ENCODE peak calls at places on chromosomes 7 and 10, in seven cellular contexts. One of them, this sample, is unnamed.

GRCh38 chr10:14063531-14064317 is 267.0 kb downstream of the FRMD4A start:
- DNase-seq in lower leg skin: peak; percentile 33
- DNase-seq in endothelial cell: no peak
- DNase-seq in foreskin fibroblast: peak; percentile 84
- DNase-seq in thoracic aorta: no peak
- DNase-seq in RWPE1: no peak
- DNase-seq in choroid plexus epithelial cell: peak; percentile 89
- DNase-seq in this sample: no peak

GRCh38 chr10:95035343-95036283 is 33.7 kb downstream of the CYP2C8 start:
- DNase-seq in foreskin fibroblast: no peak
- DNase-seq in choroid plexus epithelial cell: no peak
- DNase-seq in RWPE1: no peak
- DNase-seq in lower leg skin: no peak
- DNase-seq in endothelial cell: no peak
- DNase-seq in thoracic aorta: no peak
- DNase-seq in this sample: no peak

GRCh38 chr10:104260775-104261115 is 6.1 kb downstream of the GSTO1 start:
- DNase-seq in choroid plexus epithelial cell: peak; percentile 80
- DNase-seq in thoracic aorta: no peak
- DNase-seq in lower leg skin: no peak
- DNase-seq in RWPE1: peak; percentile 74
- DNase-seq in endothelial cell: no peak
- DNase-seq in foreskin fibroblast: peak; percentile 76
- DNase-seq in this sample: no peak

GRCh38 chr10:69337312-69338132 is 59.2 kb downstream of the HK1 start:
- DNase-seq in choroid plexus epithelial cell: peak; percentile 98
- DNase-seq in RWPE1: peak; percentile 96
- DNase-seq in foreskin fibroblast: peak; percentile 90
- DNase-seq in endothelial cell: no peak
- DNase-seq in lower leg skin: peak; percentile 72
- DNase-seq in thoracic aorta: no peak
- DNase-seq in this sample: no peak

GRCh38 chr7:44288811-44289340 is 36.5 kb downstream of the CAMK2B start:
- DNase-seq in endothelial cell: no peak
- DNase-seq in thoracic aorta: no peak
- DNase-seq in choroid plexus epithelial cell: no peak
- DNase-seq in lower leg skin: no peak
- DNase-seq in foreskin fibroblast: no peak
- DNase-seq in RWPE1: no peak
- DNase-seq in this sample: peak; percentile 29

GRCh38 chr10:13536674-13537366 is 8.0 kb upstream of the BEND7 start:
- DNase-seq in lower leg skin: no peak
- DNase-seq in choroid plexus epithelial cell: peak; percentile 49
- DNase-seq in RWPE1: peak; percentile 20
- DNase-seq in foreskin fibroblast: peak; percentile 62
- DNase-seq in thoracic aorta: no peak
- DNase-seq in endothelial cell: peak; percentile 81
- DNase-seq in this sample: no peak

GRCh38 chr10:106711313-106711906 is 453.1 kb downstream of the SORCS1 start:
- DNase-seq in lower leg skin: no peak
- DNase-seq in foreskin fibroblast: peak; percentile 32
- DNase-seq in RWPE1: peak; percentile 39
- DNase-seq in endothelial cell: peak; percentile 38
- DNase-seq in choroid plexus epithelial cell: peak; percentile 35
- DNase-seq in thoracic aorta: no peak
- DNase-seq in this sample: peak; percentile 40

GRCh38 chr7:134186801-134187200 is 59.7 kb downstream of the LRGUK start:
- DNase-seq in foreskin fibroblast: peak; percentile 42
- DNase-seq in RWPE1: no peak
- DNase-seq in endothelial cell: no peak
- DNase-seq in choroid plexus epithelial cell: peak; percentile 28
- DNase-seq in lower leg skin: no peak
- DNase-seq in thoracic aorta: no peak
- DNase-seq in this sample: no peak

GRCh38 chr10:62426086-62426485 is 51.9 kb downstream of the ZNF365 start:
- DNase-seq in lower leg skin: no peak
- DNase-seq in RWPE1: peak; percentile 35
- DNase-seq in thoracic aorta: no peak
- DNase-seq in endothelial cell: no peak
- DNase-seq in choroid plexus epithelial cell: no peak
- DNase-seq in foreskin fibroblast: peak; percentile 44
- DNase-seq in this sample: no peak

GRCh38 chr7:87001214-87001613 is 58.2 kb downstream of the ELAPOR2 start:
- DNase-seq in foreskin fibroblast: peak; percentile 14
- DNase-seq in choroid plexus epithelial cell: no peak
- DNase-seq in RWPE1: peak; percentile 46
- DNase-seq in lower leg skin: no peak
- DNase-seq in endothelial cell: no peak
- DNase-seq in thoracic aorta: no peak
- DNase-seq in this sample: no peak

GRCh38 chr10:24307173-24307572 is 98.2 kb downstream of the KIAA1217 start:
- DNase-seq in endothelial cell: no peak
- DNase-seq in thoracic aorta: no peak
- DNase-seq in choroid plexus epithelial cell: no peak
- DNase-seq in RWPE1: no peak
- DNase-seq in lower leg skin: no peak
- DNase-seq in foreskin fibroblast: no peak
- DNase-seq in this sample: no peak

GRCh38 chr10:127041561-127041960 is 136.3 kb downstream of the DOCK1 start:
- DNase-seq in thoracic aorta: no peak
- DNase-seq in RWPE1: peak; percentile 90
- DNase-seq in choroid plexus epithelial cell: peak; percentile 86
- DNase-seq in lower leg skin: no peak
- DNase-seq in foreskin fibroblast: peak; percentile 96
- DNase-seq in endothelial cell: no peak
- DNase-seq in this sample: no peak

GRCh38 chr10:89414879-89415821 is 782 bp downstream of the IFIT5 start:
- DNase-seq in thoracic aorta: no peak
- DNase-seq in foreskin fibroblast: peak; percentile 66
- DNase-seq in choroid plexus epithelial cell: peak; percentile 46
- DNase-seq in endothelial cell: peak; percentile 45
- DNase-seq in RWPE1: peak; percentile 49
- DNase-seq in lower leg skin: peak; percentile 58
- DNase-seq in this sample: peak; percentile 28

GRCh38 chr7:152313217-152313616 is 122.6 kb downstream of the KMT2C start:
- DNase-seq in endothelial cell: no peak
- DNase-seq in RWPE1: no peak
- DNase-seq in foreskin fibroblast: no peak
- DNase-seq in thoracic aorta: no peak
- DNase-seq in lower leg skin: no peak
- DNase-seq in choroid plexus epithelial cell: no peak
- DNase-seq in this sample: no peak

GRCh38 chr10:96703358-96703757 is 17.0 kb downstream of the PIK3AP1 start:
- DNase-seq in endothelial cell: no peak
- DNase-seq in foreskin fibroblast: no peak
- DNase-seq in thoracic aorta: no peak
- DNase-seq in lower leg skin: no peak
- DNase-seq in RWPE1: no peak
- DNase-seq in choroid plexus epithelial cell: no peak
- DNase-seq in this sample: no peak

GRCh38 chr10:133224861-133225366 is 5.1 kb upstream of the UTF1 start:
- DNase-seq in endothelial cell: no peak
- DNase-seq in RWPE1: no peak
- DNase-seq in thoracic aorta: no peak
- DNase-seq in choroid plexus epithelial cell: no peak
- DNase-seq in foreskin fibroblast: no peak
- DNase-seq in lower leg skin: no peak
- DNase-seq in this sample: no peak

GRCh38 chr10:53997953-53998352 is 803.1 kb downstream of the PCDH15 start:
- DNase-seq in choroid plexus epithelial cell: peak; percentile 1
- DNase-seq in foreskin fibroblast: no peak
- DNase-seq in thoracic aorta: no peak
- DNase-seq in lower leg skin: no peak
- DNase-seq in RWPE1: peak; percentile 4
- DNase-seq in endothelial cell: no peak
- DNase-seq in this sample: no peak

GRCh38 chr7:22452142-22452763 is 47.7 kb downstream of the STEAP1B start:
- DNase-seq in foreskin fibroblast: peak; percentile 48
- DNase-seq in thoracic aorta: no peak
- DNase-seq in RWPE1: peak; percentile 31
- DNase-seq in endothelial cell: peak; percentile 71
- DNase-seq in lower leg skin: peak; percentile 38
- DNase-seq in choroid plexus epithelial cell: peak; percentile 61
- DNase-seq in this sample: peak; percentile 76

GRCh38 chr10:21487416-21488180 is 37.9 kb downstream of the SKIDA1 start:
- DNase-seq in foreskin fibroblast: no peak
- DNase-seq in thoracic aorta: no peak
- DNase-seq in choroid plexus epithelial cell: no peak
- DNase-seq in endothelial cell: no peak
- DNase-seq in lower leg skin: no peak
- DNase-seq in RWPE1: no peak
- DNase-seq in this sample: no peak

GRCh38 chr10:89699581-89700064 is 1.8 kb upstream of the KIF20B start:
- DNase-seq in thoracic aorta: no peak
- DNase-seq in choroid plexus epithelial cell: no peak
- DNase-seq in endothelial cell: no peak
- DNase-seq in lower leg skin: no peak
- DNase-seq in RWPE1: no peak
- DNase-seq in foreskin fibroblast: peak; percentile 43
- DNase-seq in this sample: no peak

GRCh38 chr7:128108641-128109423 is 77.6 kb upstream of the LRRC4 start:
- DNase-seq in thoracic aorta: no peak
- DNase-seq in endothelial cell: no peak
- DNase-seq in RWPE1: no peak
- DNase-seq in lower leg skin: no peak
- DNase-seq in foreskin fibroblast: no peak
- DNase-seq in choroid plexus epithelial cell: no peak
- DNase-seq in this sample: no peak

GRCh38 chr10:44263771-44264170 is 121.1 kb downstream of the CXCL12 start:
- DNase-seq in thoracic aorta: no peak
- DNase-seq in lower leg skin: peak; percentile 39
- DNase-seq in choroid plexus epithelial cell: no peak
- DNase-seq in RWPE1: no peak
- DNase-seq in endothelial cell: no peak
- DNase-seq in foreskin fibroblast: no peak
- DNase-seq in this sample: no peak

GRCh38 chr10:110556993-110557601 is 10.4 kb upstream of the SMC3 start:
- DNase-seq in endothelial cell: peak; percentile 47
- DNase-seq in foreskin fibroblast: peak; percentile 68
- DNase-seq in choroid plexus epithelial cell: peak; percentile 73
- DNase-seq in thoracic aorta: no peak
- DNase-seq in RWPE1: peak; percentile 40
- DNase-seq in lower leg skin: no peak
- DNase-seq in this sample: no peak

GRCh38 chr7:103048833-103049232 is 25.8 kb downstream of the FBXL13 start:
- DNase-seq in lower leg skin: no peak
- DNase-seq in endothelial cell: no peak
- DNase-seq in thoracic aorta: no peak
- DNase-seq in RWPE1: no peak
- DNase-seq in choroid plexus epithelial cell: peak; percentile 26
- DNase-seq in foreskin fibroblast: peak; percentile 8
- DNase-seq in this sample: no peak

GRCh38 chr7:12788591-12788990 is 101.2 kb downstream of the ARL4A start:
- DNase-seq in thoracic aorta: no peak
- DNase-seq in choroid plexus epithelial cell: no peak
- DNase-seq in foreskin fibroblast: no peak
- DNase-seq in endothelial cell: no peak
- DNase-seq in RWPE1: no peak
- DNase-seq in lower leg skin: no peak
- DNase-seq in this sample: no peak

GRCh38 chr7:5330288-5330687 is 47.5 kb downstream of the SLC29A4 start:
- DNase-seq in lower leg skin: no peak
- DNase-seq in choroid plexus epithelial cell: no peak
- DNase-seq in endothelial cell: no peak
- DNase-seq in thoracic aorta: no peak
- DNase-seq in RWPE1: no peak
- DNase-seq in foreskin fibroblast: no peak
- DNase-seq in this sample: no peak

GRCh38 chr10:4256971-4257370 is 472.0 kb upstream of the KLF6 start:
- DNase-seq in foreskin fibroblast: no peak
- DNase-seq in choroid plexus epithelial cell: no peak
- DNase-seq in endothelial cell: no peak
- DNase-seq in RWPE1: no peak
- DNase-seq in thoracic aorta: no peak
- DNase-seq in lower leg skin: no peak
- DNase-seq in this sample: no peak

GRCh38 chr7:152866791-152867481 is 107.4 kb downstream of the ACTR3B start:
- DNase-seq in thoracic aorta: no peak
- DNase-seq in choroid plexus epithelial cell: no peak
- DNase-seq in lower leg skin: no peak
- DNase-seq in RWPE1: no peak
- DNase-seq in foreskin fibroblast: no peak
- DNase-seq in endothelial cell: no peak
- DNase-seq in this sample: no peak

GRCh38 chr7:131015131-131015954 is 281.3 kb upstream of the KLF14 start:
- DNase-seq in choroid plexus epithelial cell: peak; percentile 87
- DNase-seq in RWPE1: no peak
- DNase-seq in foreskin fibroblast: peak; percentile 72
- DNase-seq in lower leg skin: no peak
- DNase-seq in endothelial cell: no peak
- DNase-seq in thoracic aorta: no peak
- DNase-seq in this sample: no peak

GRCh38 chr10:119290301-119291036 is 83.1 kb downstream of the GRK5 start:
- DNase-seq in thoracic aorta: no peak
- DNase-seq in lower leg skin: no peak
- DNase-seq in foreskin fibroblast: peak; percentile 37
- DNase-seq in choroid plexus epithelial cell: peak; percentile 65
- DNase-seq in RWPE1: no peak
- DNase-seq in endothelial cell: no peak
- DNase-seq in this sample: no peak
- TF ChIP-seq CTCF in thoracic aorta: no peak
- TF ChIP-seq CTCF in lower leg skin: no peak
- TF ChIP-seq CTCF in foreskin fibroblast: peak; percentile 11
- TF ChIP-seq CTCF in choroid plexus epithelial cell: peak; percentile 60
- TF ChIP-seq CTCF in RWPE1: no peak
- TF ChIP-seq CTCF in endothelial cell: no peak
- TF ChIP-seq CTCF in this sample: no peak

GRCh38 chr7:7921830-7922229 is 46.8 kb upstream of the GLCCI1 start:
- DNase-seq in choroid plexus epithelial cell: no peak
- DNase-seq in lower leg skin: no peak
- DNase-seq in endothelial cell: no peak
- DNase-seq in RWPE1: no peak
- DNase-seq in foreskin fibroblast: no peak
- DNase-seq in thoracic aorta: no peak
- DNase-seq in this sample: no peak
- TF ChIP-seq CTCF in choroid plexus epithelial cell: no peak
- TF ChIP-seq CTCF in lower leg skin: no peak
- TF ChIP-seq CTCF in endothelial cell: no peak
- TF ChIP-seq CTCF in RWPE1: no peak
- TF ChIP-seq CTCF in foreskin fibroblast: no peak
- TF ChIP-seq CTCF in thoracic aorta: no peak
- TF ChIP-seq CTCF in this sample: no peak

DNA sequence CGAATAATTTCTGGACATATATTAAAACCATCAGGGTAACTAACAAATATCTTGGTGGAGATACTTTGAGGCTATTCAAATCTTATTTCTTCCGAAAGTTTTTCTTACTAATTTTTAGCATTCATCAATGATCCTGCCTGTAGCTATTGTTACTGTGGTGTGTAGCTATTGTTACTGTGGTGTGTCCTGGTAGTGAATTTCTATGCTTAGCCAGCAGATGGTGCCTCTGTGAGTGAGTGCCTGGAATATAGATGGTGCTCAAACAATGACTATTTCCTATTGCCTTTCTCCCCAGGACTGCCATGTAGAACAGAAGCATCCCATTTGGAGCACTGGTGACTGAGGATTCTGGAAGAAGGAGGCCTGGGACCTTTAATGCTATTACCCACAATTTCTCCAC is 245.7 kb downstream of the CCSER2 start:
- DNase-seq in RWPE1: peak; percentile 16
- DNase-seq in lower leg skin: no peak
- DNase-seq in endothelial cell: no peak
- DNase-seq in thoracic aorta: no peak
- DNase-seq in foreskin fibroblast: no peak
- DNase-seq in choroid plexus epithelial cell: peak; percentile 20
- DNase-seq in this sample: no peak
- TF ChIP-seq CTCF in RWPE1: no peak
- TF ChIP-seq CTCF in lower leg skin: no peak
- TF ChIP-seq CTCF in endothelial cell: no peak
- TF ChIP-seq CTCF in thoracic aorta: no peak
- TF ChIP-seq CTCF in foreskin fibroblast: no peak
- TF ChIP-seq CTCF in choroid plexus epithelial cell: peak; percentile 36
- TF ChIP-seq CTCF in this sample: no peak

GRCh38 chr7:70621954-70622596 is 509.9 kb upstream of the GALNT17 start:
- DNase-seq in choroid plexus epithelial cell: no peak
- DNase-seq in foreskin fibroblast: no peak
- DNase-seq in thoracic aorta: no peak
- DNase-seq in lower leg skin: no peak
- DNase-seq in RWPE1: no peak
- DNase-seq in endothelial cell: no peak
- DNase-seq in this sample: no peak
- TF ChIP-seq CTCF in choroid plexus epithelial cell: no peak
- TF ChIP-seq CTCF in foreskin fibroblast: no peak
- TF ChIP-seq CTCF in thoracic aorta: no peak
- TF ChIP-seq CTCF in lower leg skin: no peak
- TF ChIP-seq CTCF in RWPE1: no peak
- TF ChIP-seq CTCF in endothelial cell: no peak
- TF ChIP-seq CTCF in this sample: no peak